ENCODE peak calls at places on chromosomes 7 and 10, in six cellular contexts. One of them, this sample, is unnamed.

GRCh38 chr10:22672594-22673392 is 41.6 kb downstream of the PIP4K2A start:
- DNase-seq in IMR-90: no peak
- DNase-seq in testis: no peak
- DNase-seq in body of pancreas: no peak
- DNase-seq in heart left ventricle: no peak
- DNase-seq in prostate gland: no peak
- DNase-seq in this sample: no peak

GRCh38 chr7:135994466-135995205 is 17.5 kb upstream of the MTPN start:
- DNase-seq in IMR-90: peak
- DNase-seq in testis: no peak
- DNase-seq in body of pancreas: no peak
- DNase-seq in heart left ventricle: no peak
- DNase-seq in prostate gland: no peak
- DNase-seq in this sample: no peak

GRCh38 chr7:80548790-80549530 is 37.1 kb upstream of the GNAT3 start:
- DNase-seq in IMR-90: peak
- DNase-seq in testis: no peak
- DNase-seq in body of pancreas: no peak
- DNase-seq in heart left ventricle: no peak
- DNase-seq in prostate gland: no peak
- DNase-seq in this sample: no peak

GRCh38 chr10:73803680-73804286 is 7.6 kb downstream of the NDST2 start:
- DNase-seq in IMR-90: no peak
- DNase-seq in testis: no peak
- DNase-seq in body of pancreas: no peak
- DNase-seq in heart left ventricle: no peak
- DNase-seq in prostate gland: no peak
- DNase-seq in this sample: no peak

GRCh38 chr10:112509558-112510299 is 62.7 kb downstream of the VTI1A start:
- DNase-seq in IMR-90: no peak
- DNase-seq in testis: no peak
- DNase-seq in body of pancreas: no peak
- DNase-seq in heart left ventricle: no peak
- DNase-seq in prostate gland: no peak
- DNase-seq in this sample: no peak

GRCh38 chr10:127216786-127217185 is 20.4 kb upstream of the INSYN2A start:
- DNase-seq in IMR-90: peak
- DNase-seq in testis: no peak
- DNase-seq in body of pancreas: no peak
- DNase-seq in heart left ventricle: no peak
- DNase-seq in prostate gland: no peak
- DNase-seq in this sample: no peak

GRCh38 chr10:116756277-116756676 is 13.9 kb upstream of the HSPA12A start:
- DNase-seq in IMR-90: peak
- DNase-seq in testis: no peak
- DNase-seq in body of pancreas: peak
- DNase-seq in heart left ventricle: no peak
- DNase-seq in prostate gland: peak
- DNase-seq in this sample: peak

GRCh38 chr7:148738737-148739535 is 40.2 kb downstream of the CUL1 start:
- DNase-seq in IMR-90: peak
- DNase-seq in testis: no peak
- DNase-seq in body of pancreas: no peak
- DNase-seq in heart left ventricle: no peak
- DNase-seq in prostate gland: no peak
- DNase-seq in this sample: no peak

GRCh38 chr7:149742075-149742701 is 31.2 kb downstream of the ZNF467 start:
- DNase-seq in IMR-90: peak
- DNase-seq in testis: peak
- DNase-seq in body of pancreas: peak
- DNase-seq in heart left ventricle: peak
- DNase-seq in prostate gland: peak
- DNase-seq in this sample: no peak

GRCh38 chr7:49976238-49976637 is 116.8 kb downstream of the ZPBP start:
- DNase-seq in IMR-90: no peak
- DNase-seq in testis: no peak
- DNase-seq in body of pancreas: no peak
- DNase-seq in heart left ventricle: no peak
- DNase-seq in prostate gland: no peak
- DNase-seq in this sample: no peak

GRCh38 chr10:102616071-102616770 is 28.1 kb upstream of the TRIM8 start:
- DNase-seq in IMR-90: no peak
- DNase-seq in testis: peak
- DNase-seq in body of pancreas: no peak
- DNase-seq in heart left ventricle: peak
- DNase-seq in prostate gland: no peak
- DNase-seq in this sample: no peak

GRCh38 chr10:108410231-108410630 is 1245.7 kb upstream of the SORCS1 start:
- DNase-seq in IMR-90: no peak
- DNase-seq in testis: no peak
- DNase-seq in body of pancreas: no peak
- DNase-seq in heart left ventricle: no peak
- DNase-seq in prostate gland: no peak
- DNase-seq in this sample: no peak

GRCh38 chr10:9437131-9437530 is 1382.6 kb downstream of the GATA3 start:
- DNase-seq in IMR-90: peak
- DNase-seq in testis: no peak
- DNase-seq in body of pancreas: no peak
- DNase-seq in heart left ventricle: no peak
- DNase-seq in prostate gland: no peak
- DNase-seq in this sample: no peak

GRCh38 chr10:132666733-132667612 is 119.0 kb downstream of the NKX6-2 start:
- DNase-seq in IMR-90: peak
- DNase-seq in testis: no peak
- DNase-seq in body of pancreas: no peak
- DNase-seq in heart left ventricle: no peak
- DNase-seq in prostate gland: no peak
- DNase-seq in this sample: no peak

GRCh38 chr10:132538031-132538789 is 623 bp downstream of the INPP5A start:
- DNase-seq in IMR-90: no peak
- DNase-seq in testis: no peak
- DNase-seq in body of pancreas: peak
- DNase-seq in heart left ventricle: peak
- DNase-seq in prostate gland: no peak
- DNase-seq in this sample: peak

GRCh38 chr10:6958723-6959122 is 378.6 kb upstream of the PRKCQ start:
- DNase-seq in IMR-90: no peak
- DNase-seq in testis: no peak
- DNase-seq in body of pancreas: no peak
- DNase-seq in heart left ventricle: no peak
- DNase-seq in prostate gland: no peak
- DNase-seq in this sample: no peak

GRCh38 chr7:129778770-129779601 is 167.5 kb downstream of the NRF1 start:
- DNase-seq in IMR-90: no peak
- DNase-seq in testis: no peak
- DNase-seq in body of pancreas: peak
- DNase-seq in heart left ventricle: no peak
- DNase-seq in prostate gland: no peak
- DNase-seq in this sample: no peak

GRCh38 chr10:6247041-6247712 is 44.4 kb downstream of the PFKFB3 start:
- DNase-seq in IMR-90: no peak
- DNase-seq in testis: no peak
- DNase-seq in body of pancreas: no peak
- DNase-seq in heart left ventricle: no peak
- DNase-seq in prostate gland: no peak
- DNase-seq in this sample: no peak

GRCh38 chr7:132817844-132818427 is 241.7 kb upstream of the PLXNA4 start:
- DNase-seq in IMR-90: peak
- DNase-seq in testis: no peak
- DNase-seq in body of pancreas: no peak
- DNase-seq in heart left ventricle: no peak
- DNase-seq in prostate gland: no peak
- DNase-seq in this sample: no peak

GRCh38 chr7:8893761-8894160 is 460.4 kb downstream of the NXPH1 start:
- DNase-seq in IMR-90: no peak
- DNase-seq in testis: no peak
- DNase-seq in body of pancreas: no peak
- DNase-seq in heart left ventricle: no peak
- DNase-seq in prostate gland: no peak
- DNase-seq in this sample: no peak

GRCh38 chr10:43913676-43914235 is 265.1 kb upstream of the ZNF32 start:
- DNase-seq in IMR-90: no peak
- DNase-seq in testis: no peak
- DNase-seq in body of pancreas: no peak
- DNase-seq in heart left ventricle: no peak
- DNase-seq in prostate gland: no peak
- DNase-seq in this sample: no peak

GRCh38 chr7:45890902-45891461 is 2.7 kb downstream of the IGFBP1 start:
- DNase-seq in IMR-90: peak
- DNase-seq in testis: no peak
- DNase-seq in body of pancreas: no peak
- DNase-seq in heart left ventricle: no peak
- DNase-seq in prostate gland: no peak
- DNase-seq in this sample: no peak

GRCh38 chr10:112584276-112584675 is 137.3 kb downstream of the VTI1A start:
- DNase-seq in IMR-90: peak
- DNase-seq in testis: no peak
- DNase-seq in body of pancreas: no peak
- DNase-seq in heart left ventricle: no peak
- DNase-seq in prostate gland: no peak
- DNase-seq in this sample: no peak

GRCh38 chr10:72764151-72764550 is 72.2 kb downstream of the MCU start:
- DNase-seq in IMR-90: peak
- DNase-seq in testis: no peak
- DNase-seq in body of pancreas: no peak
- DNase-seq in heart left ventricle: no peak
- DNase-seq in prostate gland: no peak
- DNase-seq in this sample: no peak

GRCh38 chr7:135204271-135204872 is 7.0 kb downstream of the WDR91 start:
- DNase-seq in IMR-90: peak
- DNase-seq in testis: no peak
- DNase-seq in body of pancreas: peak
- DNase-seq in heart left ventricle: no peak
- DNase-seq in prostate gland: no peak
- DNase-seq in this sample: no peak

GRCh38 chr7:105046414-105046813 is 32.4 kb downstream of the KMT2E start:
- DNase-seq in IMR-90: peak
- DNase-seq in testis: no peak
- DNase-seq in body of pancreas: no peak
- DNase-seq in heart left ventricle: no peak
- DNase-seq in prostate gland: no peak
- DNase-seq in this sample: no peak

GRCh38 chr10:116729243-116729642 is 13.1 kb downstream of the HSPA12A start:
- DNase-seq in IMR-90: no peak
- DNase-seq in testis: no peak
- DNase-seq in body of pancreas: no peak
- DNase-seq in heart left ventricle: no peak
- DNase-seq in prostate gland: no peak
- DNase-seq in this sample: no peak

GRCh38 chr7:52431082-52431815 is 604.2 kb upstream of the POM121L12 start:
- DNase-seq in IMR-90: no peak
- DNase-seq in testis: no peak
- DNase-seq in body of pancreas: no peak
- DNase-seq in heart left ventricle: peak
- DNase-seq in prostate gland: no peak
- DNase-seq in this sample: no peak

GRCh38 chr10:44281089-44281613 is 103.7 kb downstream of the CXCL12 start:
- DNase-seq in IMR-90: no peak
- DNase-seq in testis: no peak
- DNase-seq in body of pancreas: no peak
- DNase-seq in heart left ventricle: peak
- DNase-seq in prostate gland: no peak
- DNase-seq in this sample: peak

GRCh38 chr7:121562274-121562673 is 166.2 kb upstream of the FAM3C start:
- DNase-seq in IMR-90: peak
- DNase-seq in testis: no peak
- DNase-seq in body of pancreas: no peak
- DNase-seq in heart left ventricle: no peak
- DNase-seq in prostate gland: no peak
- DNase-seq in this sample: no peak

GRCh38 chr7:158952776-158953175 is 96.4 kb downstream of the DYNC2I1 start:
- DNase-seq in IMR-90: no peak
- DNase-seq in testis: no peak
- DNase-seq in body of pancreas: no peak
- DNase-seq in heart left ventricle: no peak
- DNase-seq in prostate gland: no peak
- DNase-seq in this sample: no peak

GRCh38 chr10:113961261-113961938 is 82.3 kb upstream of the ADRB1 start:
- DNase-seq in IMR-90: no peak
- DNase-seq in testis: no peak
- DNase-seq in body of pancreas: no peak
- DNase-seq in heart left ventricle: no peak
- DNase-seq in prostate gland: no peak
- DNase-seq in this sample: no peak
- H3K4me3 ChIP-seq in IMR-90: no peak
- H3K4me3 ChIP-seq in testis: no peak
- H3K4me3 ChIP-seq in body of pancreas: no peak
- H3K4me3 ChIP-seq in heart left ventricle: no peak
- H3K4me3 ChIP-seq in prostate gland: no peak
- H3K4me3 ChIP-seq in this sample: no peak

GRCh38 chr10:68955786-68956532 is at the start of gene DDX21:
- DNase-seq in IMR-90: peak
- DNase-seq in testis: peak
- DNase-seq in body of pancreas: peak
- DNase-seq in heart left ventricle: peak
- DNase-seq in prostate gland: peak
- DNase-seq in this sample: peak
- TF ChIP-seq POLR2A in IMR-90: peak
- TF ChIP-seq POLR2A in testis: no peak
- TF ChIP-seq POLR2A in body of pancreas: peak
- TF ChIP-seq POLR2A in heart left ventricle: peak
- TF ChIP-seq POLR2A in prostate gland: peak
- TF ChIP-seq POLR2A in this sample: peak

DNA sequence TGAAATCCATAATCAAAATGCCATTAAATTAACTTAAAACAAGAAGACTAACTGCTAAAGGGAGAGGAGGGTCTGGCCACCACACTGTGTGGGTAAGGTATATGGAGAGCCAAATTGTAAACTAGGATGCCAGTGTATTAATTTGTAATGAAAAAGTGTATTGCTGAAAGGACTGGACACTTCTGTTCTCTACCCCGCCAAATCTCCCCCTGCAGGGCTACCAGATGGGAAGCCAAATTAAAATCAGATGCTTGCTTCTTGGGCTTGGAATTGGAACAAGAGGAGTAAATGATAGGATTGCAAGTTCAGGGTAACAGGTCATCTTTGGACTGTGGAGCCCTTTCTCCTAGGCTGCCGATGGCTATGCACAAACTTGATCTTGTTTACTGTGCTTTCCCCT is 932.2 kb upstream of the C7orf33 start:
- DNase-seq in IMR-90: no peak
- DNase-seq in testis: no peak
- DNase-seq in body of pancreas: no peak
- DNase-seq in heart left ventricle: no peak
- DNase-seq in prostate gland: no peak
- DNase-seq in this sample: no peak
- H3K27ac ChIP-seq in IMR-90: no peak
- H3K27ac ChIP-seq in testis: no peak
- H3K27ac ChIP-seq in body of pancreas: no peak
- H3K27ac ChIP-seq in heart left ventricle: no peak
- H3K27ac ChIP-seq in prostate gland: no peak
- H3K27ac ChIP-seq in this sample: no peak

DNA sequence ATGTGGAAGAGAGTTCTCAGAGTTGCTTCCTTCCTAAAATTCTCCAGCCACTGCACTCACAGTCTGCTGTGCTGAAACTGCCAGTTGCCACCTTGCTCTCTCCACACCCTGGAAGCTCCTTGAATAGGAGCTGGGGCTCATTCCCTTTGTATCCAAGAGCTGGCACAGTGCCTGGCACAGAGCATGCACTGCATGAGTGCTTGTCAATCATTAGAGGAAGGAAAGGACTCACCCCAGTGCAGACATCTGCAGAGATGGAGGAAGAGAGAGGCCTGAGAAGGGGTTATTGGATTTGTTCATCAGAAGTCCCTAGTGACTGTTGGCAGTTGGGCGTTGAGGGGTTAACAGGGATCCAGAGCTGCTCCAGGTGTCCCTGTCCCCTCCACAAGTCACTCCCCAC is 41.7 kb upstream of the DUSP5 start:
- DNase-seq in IMR-90: no peak
- DNase-seq in testis: no peak
- DNase-seq in body of pancreas: no peak
- DNase-seq in heart left ventricle: no peak
- DNase-seq in prostate gland: no peak
- DNase-seq in this sample: peak
- H3K4me3 ChIP-seq in IMR-90: no peak
- H3K4me3 ChIP-seq in testis: no peak
- H3K4me3 ChIP-seq in body of pancreas: no peak
- H3K4me3 ChIP-seq in heart left ventricle: no peak
- H3K4me3 ChIP-seq in prostate gland: no peak
- H3K4me3 ChIP-seq in this sample: no peak

This sample was measured in suprapubic skin.